ENCODE peak calls at places on chromosomes 11 and 22, in nine cellular contexts. J is HCT116, R is GM23338, D is GM23248, F is MM.1S, C is PC-9, X is hepatocyte, P is Karpas-422, W is SK-N-SH. A is an unnamed sample. For H3K9me2 and H3K27me3, the result is how much of the 10 kb centered on the place peaks cover.

GRCh38 chr11:129694966-129695365 is 120.7 kb upstream of the TMEM45B start:
- DNase-seq in J (no peak), R (no peak), D (peak), F (no peak), C (no peak), X (no peak), P (no peak), W (no peak), A (peak)

GRCh38 chr22:48795664-48796063 is 1032.0 kb downstream of the BRD1 start:
- DNase-seq in J (no peak), R (no peak), D (no peak), F (no peak), C (no peak), X (no peak), P (no peak), W (no peak), A (no peak)

GRCh38 chr11:18775492-18776292 is 15.9 kb downstream of the PTPN5 start:
- DNase-seq in J (peak), R (peak), D (peak), F (peak), C (peak), X (peak), P (peak), W (peak), A (peak)

GRCh38 chr22:45318168-45318557 is 8.4 kb downstream of the FAM118A start:
- DNase-seq in J (no peak), R (peak), D (peak), F (peak), C (no peak), X (peak), P (peak), W (peak), A (no peak)

GRCh38 chr11:112408551-112408950 is 147.9 kb upstream of the PLET1 start:
- DNase-seq in J (no peak), R (peak), D (no peak), F (no peak), C (no peak), X (no peak), P (no peak), W (no peak), A (no peak)

GRCh38 chr11:21908211-21908610 is 284.7 kb upstream of the ANO5 start:
- DNase-seq in J (no peak), R (no peak), D (no peak), F (no peak), C (no peak), X (no peak), P (no peak), W (no peak), A (no peak)

GRCh38 chr11:117438371-117439000 is 110.8 kb downstream of the CEP164 start:
- DNase-seq in J (no peak), R (no peak), D (no peak), F (no peak), C (no peak), X (peak), P (no peak), W (no peak), A (no peak)

GRCh38 chr11:68090706-68091105 is 30.5 kb downstream of the CHKA start:
- DNase-seq in J (no peak), R (no peak), D (no peak), F (no peak), C (no peak), X (no peak), P (no peak), W (no peak), A (peak)

GRCh38 chr22:27378994-27379393 is 422.6 kb downstream of the MN1 start:
- DNase-seq in J (no peak), R (no peak), D (no peak), F (no peak), C (no peak), X (no peak), P (peak), W (no peak), A (no peak)

GRCh38 chr11:78350101-78350645 is 67.4 kb downstream of the GAB2 start:
- DNase-seq in J (no peak), R (peak), D (peak), F (no peak), C (no peak), X (peak), P (peak), W (no peak), A (no peak)

GRCh38 chr11:11081273-11081672 is 223.4 kb upstream of the ZBED5 start:
- DNase-seq in J (no peak), R (peak), D (no peak), F (no peak), C (no peak), X (no peak), P (no peak), W (no peak), A (no peak)

GRCh38 chr11:73521621-73522020 is 76.3 kb downstream of the FAM168A start:
- DNase-seq in J (peak), R (no peak), D (peak), F (no peak), C (no peak), X (no peak), P (no peak), W (no peak), A (peak)

GRCh38 chr11:10038916-10039315 is 255.1 kb downstream of the SBF2 start:
- DNase-seq in J (no peak), R (no peak), D (peak), F (no peak), C (no peak), X (no peak), P (no peak), W (no peak), A (no peak)

GRCh38 chr22:22038178-22038880 is 55.7 kb upstream of the TOP3B start:
- DNase-seq in J (no peak), R (no peak), D (no peak), F (no peak), C (no peak), X (no peak), P (no peak), W (no peak), A (no peak)

GRCh38 chr11:114478768-114479167 is 39.5 kb downstream of the REXO2 start:
- DNase-seq in J (no peak), R (peak), D (peak), F (no peak), C (peak), X (no peak), P (no peak), W (no peak), A (peak)

GRCh38 chr22:25919452-25919851 is 177.5 kb downstream of the MYO18B start:
- DNase-seq in J (no peak), R (no peak), D (no peak), F (no peak), C (no peak), X (no peak), P (peak), W (no peak), A (no peak)

GRCh38 chr22:43164636-43165035 is 13.3 kb downstream of the TSPO start:
- DNase-seq in J (no peak), R (peak), D (peak), F (no peak), C (peak), X (no peak), P (no peak), W (no peak), A (no peak)

GRCh38 chr11:23021287-23021863 is 161.1 kb upstream of the CCDC179 start:
- DNase-seq in J (no peak), R (peak), D (peak), F (peak), C (no peak), X (peak), P (peak), W (peak), A (peak)

GRCh38 chr22:26648011-26648497 is 9.3 kb upstream of the MIAT start:
- DNase-seq in J (no peak), R (peak), D (no peak), F (peak), C (no peak), X (no peak), P (no peak), W (peak), A (no peak)

GRCh38 chr11:70716986-70717775 is 318.9 kb downstream of the CTTN start:
- DNase-seq in J (no peak), R (no peak), D (no peak), F (no peak), C (no peak), X (no peak), P (no peak), W (no peak), A (no peak)

GRCh38 chr11:15176646-15177163 is 62.0 kb downstream of the INSC start:
- DNase-seq in J (no peak), R (no peak), D (no peak), F (no peak), C (no peak), X (no peak), P (no peak), W (no peak), A (no peak)

GRCh38 chr11:80443177-80443576 is 1002.3 kb upstream of the TENM4 start:
- DNase-seq in J (no peak), R (no peak), D (no peak), F (no peak), C (no peak), X (no peak), P (no peak), W (no peak), A (no peak)

GRCh38 chr11:108669711-108670110 is 4.8 kb downstream of the DDX10 start:
- DNase-seq in J (no peak), R (no peak), D (no peak), F (no peak), C (no peak), X (peak), P (no peak), W (no peak), A (no peak)

GRCh38 chr11:65311197-65311631 is 3.5 kb upstream of the CDC42EP2 start:
- DNase-seq in J (no peak), R (no peak), D (no peak), F (no peak), C (peak), X (no peak), P (no peak), W (no peak), A (peak)

GRCh38 chr22:42863349-42863911 is 6.4 kb upstream of the ARFGAP3 start:
- DNase-seq in J (peak), R (no peak), D (peak), F (no peak), C (peak), X (no peak), P (no peak), W (no peak), A (peak)

GRCh38 chr22:42560781-42561180 is 7.0 kb downstream of the SERHL2 start:
- DNase-seq in J (no peak), R (peak), D (peak), F (no peak), C (no peak), X (no peak), P (peak), W (peak), A (no peak)

GRCh38 chr22:37418627-37419369 is 8.5 kb downstream of the ELFN2 start:
- DNase-seq in J (no peak), R (peak), D (no peak), F (no peak), C (no peak), X (no peak), P (no peak), W (no peak), A (no peak)

GRCh38 chr11:2186669-2187266 is 15.2 kb upstream of the TH start:
- DNase-seq in J (peak), R (peak), D (peak), F (peak), C (no peak), X (peak), P (peak), W (peak), A (peak)

GRCh38 chr11:6567371-6567745 is 36.1 kb downstream of the RRP8 start:
- DNase-seq in J (no peak), R (no peak), D (no peak), F (no peak), C (no peak), X (no peak), P (no peak), W (no peak), A (no peak)

GRCh38 chr11:130789241-130789640 is 127.0 kb downstream of the SNX19 start:
- DNase-seq in J (no peak), R (no peak), D (no peak), F (no peak), C (no peak), X (no peak), P (no peak), W (no peak), A (no peak)

GRCh38 chr11:130785376-130786110 is 130.7 kb downstream of the SNX19 start:
- DNase-seq in J (no peak), R (peak), D (peak), F (no peak), C (no peak), X (no peak), P (no peak), W (no peak), A (peak)

GRCh38 chr11:118618115-118618990 is 10.9 kb downstream of the PHLDB1 start:
- DNase-seq in J (no peak), R (no peak), D (peak), F (no peak), C (no peak), X (no peak), P (no peak), W (no peak), A (peak)

GRCh38 chr22:47837703-47838102 is 1075.3 kb downstream of the TBC1D22A start:
- DNase-seq in J (peak), R (peak), D (peak), F (peak), C (no peak), X (peak), P (peak), W (peak), A (peak)

GRCh38 chr11:29208117-29208516 is 808.7 kb downstream of the KCNA4 start:
- DNase-seq in J (no peak), R (no peak), D (no peak), F (no peak), C (no peak), X (no peak), P (no peak), W (no peak), A (no peak)

GRCh38 chr22:28882545-28882877 is 861 bp upstream of the ZNRF3 start:
- DNase-seq in J (peak), R (peak), D (peak), F (peak), C (no peak), X (peak), P (no peak), W (peak), A (no peak)

GRCh38 chr22:37082251-37082650 is 27.3 kb downstream of the TMPRSS6 start:
- DNase-seq in J (no peak), R (no peak), D (no peak), F (no peak), C (no peak), X (no peak), P (no peak), W (no peak), A (no peak)

GRCh38 chr11:133011604-133012003 is 520.7 kb downstream of the OPCML start:
- DNase-seq in J (no peak), R (no peak), D (no peak), F (no peak), C (no peak), X (peak), P (no peak), W (no peak), A (no peak)

GRCh38 chr11:80849253-80849652 is 1408.4 kb upstream of the TENM4 start:
- DNase-seq in J (no peak), R (no peak), D (no peak), F (no peak), C (no peak), X (no peak), P (no peak), W (no peak), A (no peak)

GRCh38 chr11:126989942-126990715 is 10.4 kb downstream of the KIRREL3 start:
- DNase-seq in J (peak), R (peak), D (peak), F (peak), C (no peak), X (peak), P (peak), W (peak), A (peak)

GRCh38 chr22:18970948-18971315 is 34.8 kb upstream of the PRODH start:
- DNase-seq in J (no peak), R (peak), D (no peak), F (no peak), C (no peak), X (no peak), P (no peak), W (peak), A (no peak)

GRCh38 chr22:18965526-18966421 is 29.7 kb upstream of the PRODH start:
- DNase-seq in J (no peak), R (no peak), D (no peak), F (no peak), C (no peak), X (no peak), P (no peak), W (no peak), A (no peak)

GRCh38 chr22:18966748-18967147 is 30.7 kb upstream of the PRODH start:
- DNase-seq in J (no peak), R (no peak), D (no peak), F (no peak), C (no peak), X (no peak), P (no peak), W (no peak), A (no peak)

GRCh38 chr22:18970180-18970947 is 34.3 kb upstream of the PRODH start:
- DNase-seq in J (no peak), R (peak), D (peak), F (no peak), C (no peak), X (peak), P (no peak), W (peak), A (no peak)

GRCh38 chr22:18968011-18968749 is 32.1 kb upstream of the PRODH start:
- DNase-seq in J (no peak), R (peak), D (peak), F (no peak), C (no peak), X (peak), P (peak), W (no peak), A (peak)
- H3K9me2 ChIP-seq in J (under half), R (under half), D (under half), F (under half), C (under half), X (under half), P (under half), W (under half), A (under half)

GRCh38 chr11:44833869-44834452 is 107.2 kb downstream of the TSPAN18 start:
- DNase-seq in J (no peak), R (peak), D (no peak), F (no peak), C (peak), X (peak), P (no peak), W (peak), A (peak)
- H3K27me3 ChIP-seq in J (under half), R (under half), D (under half), F (under half), C (half or more), X (under half), P (under half), W (under half), A (under half)

DNA sequence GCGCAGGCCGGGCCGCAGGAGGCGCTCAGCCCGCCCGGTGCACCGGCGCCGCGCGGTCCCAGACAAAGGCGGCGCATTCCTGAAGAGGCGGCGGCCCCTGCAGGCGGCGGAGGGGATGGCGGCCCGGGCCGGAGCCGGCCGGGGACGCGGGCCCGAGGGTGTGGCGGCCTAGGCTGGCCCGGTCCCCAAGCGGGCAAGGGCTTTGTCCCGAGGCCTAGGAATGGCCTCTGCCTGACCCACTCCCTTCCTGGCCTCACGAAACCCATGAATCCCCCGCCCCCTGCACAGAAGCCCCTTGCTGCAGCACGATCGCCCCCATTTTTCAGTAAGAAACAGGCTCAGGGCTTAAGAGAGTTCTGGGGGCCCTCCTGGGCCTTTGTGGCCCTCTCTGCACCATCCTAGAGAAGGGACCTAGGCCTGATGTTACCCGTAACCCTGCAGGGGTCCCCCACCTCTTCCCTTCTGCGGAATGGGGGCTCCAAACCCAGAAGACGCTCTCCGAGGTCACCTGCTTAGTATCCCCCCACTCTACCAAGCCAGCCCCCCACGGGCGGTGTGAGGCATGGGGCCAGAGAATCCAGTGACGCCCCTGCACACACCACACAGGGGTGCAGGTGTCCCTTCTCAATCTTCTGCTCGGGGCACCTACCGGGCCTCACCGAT is 363 bp upstream of the RTN4R start:
- DNase-seq in J (peak), R (peak), D (peak), F (peak), C (no peak), X (peak), P (peak), W (peak), A (peak)
- H3K9me2 ChIP-seq in J (under half), R (under half), D (under half), F (under half), C (under half), X (under half), P (under half), W (under half), A (under half)

GRCh38 chr11:111306321-111306720 is 8.0 kb downstream of the POU2AF3 start:
- DNase-seq in J (no peak), R (no peak), D (no peak), F (no peak), C (no peak), X (no peak), P (no peak), W (no peak), A (no peak)
- H3K27me3 ChIP-seq in J (under half), R (under half), D (half or more), F (under half), C (under half), X (under half), P (under half), W (under half), A (half or more)

DNA sequence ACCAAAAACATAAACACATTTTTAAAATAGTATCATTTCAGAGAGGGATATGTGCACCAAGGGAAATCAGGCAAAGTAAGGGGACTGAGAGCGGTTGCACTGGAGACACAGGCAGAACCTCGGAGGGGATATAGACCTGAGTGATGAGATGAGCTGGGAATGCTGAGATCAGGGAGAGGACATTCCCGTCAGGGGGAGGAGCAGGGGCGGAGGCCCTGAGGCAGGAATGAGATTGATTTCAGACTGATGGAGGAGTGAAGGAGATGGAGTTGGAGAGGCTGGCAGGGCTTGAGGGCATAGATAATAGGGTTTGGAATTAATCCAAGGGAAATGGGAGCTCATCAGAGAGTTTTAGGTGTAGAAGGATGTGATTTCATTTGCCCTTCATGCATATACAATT is 13.1 kb downstream of the CD6 start:
- DNase-seq in J (no peak), R (no peak), D (no peak), F (no peak), C (no peak), X (no peak), P (no peak), W (no peak), A (no peak)
- H3K9me2 ChIP-seq in J (under half), R (under half), D (under half), F (under half), C (under half), X (under half), P (under half), W (under half), A (under half)

DNA sequence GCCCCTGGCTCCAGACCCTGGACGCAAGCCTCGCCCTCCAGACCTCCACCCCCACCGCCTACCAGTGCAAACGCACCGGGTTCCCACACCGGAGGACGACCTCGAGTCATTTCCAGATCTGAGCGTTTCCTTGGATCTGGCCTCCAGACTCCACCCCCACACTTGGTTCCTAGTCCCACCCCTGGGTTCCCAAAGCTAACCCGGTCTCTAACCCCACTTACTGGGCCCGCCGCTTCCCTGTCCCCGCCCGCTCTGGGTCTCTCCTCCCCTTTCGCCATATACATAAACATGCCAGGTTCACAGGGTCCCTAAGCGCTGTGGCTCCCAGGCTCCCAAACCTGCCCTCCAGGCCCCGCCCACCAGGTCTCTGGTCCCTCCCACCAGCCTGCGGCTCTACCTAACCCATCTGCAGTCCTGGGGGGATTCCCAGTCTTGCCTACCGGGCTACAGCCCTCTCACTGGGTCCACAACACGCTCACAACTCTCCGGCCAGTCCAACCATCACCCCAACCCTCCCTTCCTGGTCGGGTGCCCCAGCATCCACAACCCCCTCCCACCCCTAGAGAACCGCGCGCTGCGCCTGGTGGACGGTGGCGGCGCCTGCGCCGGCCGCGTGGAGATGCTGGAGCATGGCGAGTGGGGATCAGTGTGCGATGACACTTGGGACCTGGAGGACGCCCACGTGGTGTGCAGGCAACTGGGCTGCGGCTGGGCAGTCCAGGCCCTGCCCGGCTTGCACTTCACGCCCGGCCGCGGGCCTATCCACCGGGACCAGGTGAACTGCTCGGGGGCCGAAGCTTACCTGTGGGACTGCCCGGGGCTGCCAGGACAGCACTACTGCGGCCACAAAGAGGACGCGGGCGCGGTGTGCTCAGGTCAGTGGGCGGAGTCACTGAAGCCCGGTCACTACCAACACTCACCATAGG is 36.8 kb downstream of the CD6 start:
- DNase-seq in J (no peak), R (peak), D (no peak), F (no peak), C (no peak), X (peak), P (no peak), W (peak), A (no peak)
- H3K27me3 ChIP-seq in J (under half), R (half or more), D (half or more), F (under half), C (under half), X (under half), P (under half), W (under half), A (under half)

A was measured in PC-3.